ENCODE peak calls at places on chromosomes 2 and 18, in six cellular contexts. Y is heart left ventricle; L is amniotic stem cell; D is SK-MEL-5; S is stimulated activated CD4-positive, alpha-beta T cell treated with anti-CD3 and anti-CD28 coated beads, Interleukin-1b, Interleukin-23, amount 100 ng/mL, for 24 hours; G is DMS153. F is an unnamed sample.

GRCh38 chr2:118986733-118987132 is 44.7 kb downstream of the MARCO start:
- DNase-seq in D (no peak), Y (no peak), L (no peak), G (no peak), S (no peak), F (no peak)

GRCh38 chr2:240286596-240286995 is 146.1 kb upstream of the OTOS start:
- DNase-seq in G (no peak), D (no peak), S (no peak), Y (no peak), L (no peak), F (no peak)

GRCh38 chr2:144354953-144355352 is 165.0 kb downstream of the ZEB2 start:
- DNase-seq in Y (no peak), S (no peak), D (no peak), L (no peak), G (no peak), F (no peak)

GRCh38 chr2:236342951-236343350 is 78.7 kb upstream of the ASB18 start:
- DNase-seq in L (no peak), G (no peak), S (no peak), Y (no peak), D (no peak), F (no peak)

GRCh38 chr2:45649855-45650806 is 1.3 kb upstream of the PRKCE start:
- DNase-seq in Y (peak; percentile 91), D (peak; percentile 48), G (no peak), S (peak; percentile 44), L (no peak), F (no peak)

GRCh38 chr2:88600038-88600465 is 27.2 kb downstream of the EIF2AK3 start:
- DNase-seq in Y (peak; percentile 26), S (peak; percentile 8), L (peak; percentile 83), G (peak; percentile 90), D (peak; percentile 91), F (peak; percentile 79)

GRCh38 chr18:68024716-68025115 is 508.2 kb upstream of the DSEL start:
- DNase-seq in D (no peak), L (no peak), G (no peak), Y (no peak), S (no peak), F (no peak)

GRCh38 chr2:237083026-237083425 is 2.7 kb upstream of the COPS8 start:
- DNase-seq in Y (no peak), D (no peak), G (no peak), S (no peak), L (no peak), F (no peak)

GRCh38 chr2:177784449-177784845 is 288.1 kb downstream of the PDE11A start:
- DNase-seq in G (no peak), L (no peak), Y (no peak), S (no peak), D (no peak), F (no peak)